ENCODE peak calls at places on chromosomes 16 and 17, in ten cellular contexts. One of them, this sample, is unnamed.

GRCh38 chr17:31400481-31400950 is 9.0 kb downstream of the RAB11FIP4 start:
- DNase-seq in heart left ventricle: no peak
- DNase-seq in OCI-LY7: no peak
- DNase-seq in fibroblast of lung: no peak
- DNase-seq in tibial artery: no peak
- DNase-seq in HAP-1: no peak
- DNase-seq in esophagus squamous epithelium: no peak
- DNase-seq in naive thymus-derived CD4-positive, alpha-beta T cell: no peak
- DNase-seq in left ventricle myocardium inferior: no peak
- DNase-seq in MM.1S: no peak
- DNase-seq in this sample: no peak

GRCh38 chr16:50697881-50698767 is 4.7 kb downstream of the NOD2 start:
- DNase-seq in heart left ventricle: no peak
- DNase-seq in OCI-LY7: no peak
- DNase-seq in fibroblast of lung: peak; percentile 44
- DNase-seq in tibial artery: no peak
- DNase-seq in HAP-1: no peak
- DNase-seq in esophagus squamous epithelium: no peak
- DNase-seq in naive thymus-derived CD4-positive, alpha-beta T cell: no peak
- DNase-seq in left ventricle myocardium inferior: no peak
- DNase-seq in MM.1S: peak; percentile 51
- DNase-seq in this sample: peak; percentile 50

GRCh38 chr16:27204232-27204915 is 1.0 kb downstream of the KDM8 start:
- DNase-seq in heart left ventricle: no peak
- DNase-seq in OCI-LY7: peak; percentile 49
- DNase-seq in fibroblast of lung: no peak
- DNase-seq in tibial artery: no peak
- DNase-seq in HAP-1: no peak
- DNase-seq in esophagus squamous epithelium: no peak
- DNase-seq in naive thymus-derived CD4-positive, alpha-beta T cell: no peak
- DNase-seq in left ventricle myocardium inferior: no peak
- DNase-seq in MM.1S: no peak
- DNase-seq in this sample: no peak

GRCh38 chr17:47733047-47733413 is at the start of gene TBX21:
- DNase-seq in heart left ventricle: peak; percentile 85
- DNase-seq in OCI-LY7: peak; percentile 41
- DNase-seq in fibroblast of lung: peak; percentile 10
- DNase-seq in tibial artery: peak; percentile 46
- DNase-seq in HAP-1: peak; percentile 89
- DNase-seq in esophagus squamous epithelium: peak; percentile 48
- DNase-seq in naive thymus-derived CD4-positive, alpha-beta T cell: peak; percentile 74
- DNase-seq in left ventricle myocardium inferior: peak; percentile 57
- DNase-seq in MM.1S: peak; percentile 81
- DNase-seq in this sample: peak; percentile 88

GRCh38 chr17:31693433-31694210 is 165.4 kb downstream of the COPRS start:
- DNase-seq in heart left ventricle: no peak
- DNase-seq in OCI-LY7: no peak
- DNase-seq in fibroblast of lung: no peak
- DNase-seq in tibial artery: no peak
- DNase-seq in HAP-1: no peak
- DNase-seq in esophagus squamous epithelium: no peak
- DNase-seq in naive thymus-derived CD4-positive, alpha-beta T cell: no peak
- DNase-seq in left ventricle myocardium inferior: no peak
- DNase-seq in MM.1S: no peak
- DNase-seq in this sample: no peak

GRCh38 chr17:77332981-77333685 is 192.4 kb downstream of the SEC14L1 start:
- DNase-seq in heart left ventricle: no peak
- DNase-seq in OCI-LY7: peak; percentile 63
- DNase-seq in fibroblast of lung: peak; percentile 95
- DNase-seq in tibial artery: no peak
- DNase-seq in HAP-1: no peak
- DNase-seq in esophagus squamous epithelium: no peak
- DNase-seq in naive thymus-derived CD4-positive, alpha-beta T cell: no peak
- DNase-seq in left ventricle myocardium inferior: no peak
- DNase-seq in MM.1S: no peak
- DNase-seq in this sample: no peak

GRCh38 chr17:31744541-31744951 is 114.5 kb downstream of the COPRS start:
- DNase-seq in heart left ventricle: no peak
- DNase-seq in OCI-LY7: no peak
- DNase-seq in fibroblast of lung: peak; percentile 27
- DNase-seq in tibial artery: no peak
- DNase-seq in HAP-1: peak; percentile 53
- DNase-seq in esophagus squamous epithelium: no peak
- DNase-seq in naive thymus-derived CD4-positive, alpha-beta T cell: no peak
- DNase-seq in left ventricle myocardium inferior: no peak
- DNase-seq in MM.1S: no peak
- DNase-seq in this sample: no peak

GRCh38 chr17:33949100-33949499 is 306.0 kb upstream of the CCL2 start:
- DNase-seq in heart left ventricle: no peak
- DNase-seq in OCI-LY7: no peak
- DNase-seq in fibroblast of lung: peak; percentile 6
- DNase-seq in tibial artery: no peak
- DNase-seq in HAP-1: peak; percentile 25
- DNase-seq in esophagus squamous epithelium: no peak
- DNase-seq in naive thymus-derived CD4-positive, alpha-beta T cell: no peak
- DNase-seq in left ventricle myocardium inferior: no peak
- DNase-seq in MM.1S: no peak
- DNase-seq in this sample: no peak

GRCh38 chr17:178292-179065 is 3.0 kb downstream of the DOC2B start:
- DNase-seq in heart left ventricle: peak; percentile 4
- DNase-seq in OCI-LY7: no peak
- DNase-seq in fibroblast of lung: no peak
- DNase-seq in tibial artery: no peak
- DNase-seq in HAP-1: peak; percentile 73
- DNase-seq in esophagus squamous epithelium: no peak
- DNase-seq in naive thymus-derived CD4-positive, alpha-beta T cell: no peak
- DNase-seq in left ventricle myocardium inferior: no peak
- DNase-seq in MM.1S: no peak
- DNase-seq in this sample: no peak

GRCh38 chr17:76537288-76537577 is 276 bp downstream of the CYGB start:
- DNase-seq in heart left ventricle: no peak
- DNase-seq in OCI-LY7: no peak
- DNase-seq in fibroblast of lung: peak; percentile 51
- DNase-seq in tibial artery: no peak
- DNase-seq in HAP-1: no peak
- DNase-seq in esophagus squamous epithelium: no peak
- DNase-seq in naive thymus-derived CD4-positive, alpha-beta T cell: no peak
- DNase-seq in left ventricle myocardium inferior: peak; percentile 55
- DNase-seq in MM.1S: no peak
- DNase-seq in this sample: no peak

GRCh38 chr17:17741346-17742023 is 60.2 kb downstream of the RAI1 start:
- DNase-seq in heart left ventricle: no peak
- DNase-seq in OCI-LY7: no peak
- DNase-seq in fibroblast of lung: peak; percentile 56
- DNase-seq in tibial artery: no peak
- DNase-seq in HAP-1: peak; percentile 40
- DNase-seq in esophagus squamous epithelium: no peak
- DNase-seq in naive thymus-derived CD4-positive, alpha-beta T cell: no peak
- DNase-seq in left ventricle myocardium inferior: no peak
- DNase-seq in MM.1S: no peak
- DNase-seq in this sample: no peak

GRCh38 chr16:3497771-3498170 is 2.5 kb upstream of the C16orf90 start:
- DNase-seq in heart left ventricle: no peak
- DNase-seq in OCI-LY7: no peak
- DNase-seq in fibroblast of lung: no peak
- DNase-seq in tibial artery: no peak
- DNase-seq in HAP-1: no peak
- DNase-seq in esophagus squamous epithelium: no peak
- DNase-seq in naive thymus-derived CD4-positive, alpha-beta T cell: no peak
- DNase-seq in left ventricle myocardium inferior: no peak
- DNase-seq in MM.1S: no peak
- DNase-seq in this sample: no peak

GRCh38 chr16:68756250-68757051 is 19.4 kb downstream of the CDH1 start:
- DNase-seq in heart left ventricle: no peak
- DNase-seq in OCI-LY7: peak; percentile 18
- DNase-seq in fibroblast of lung: peak; percentile 12
- DNase-seq in tibial artery: no peak
- DNase-seq in HAP-1: no peak
- DNase-seq in esophagus squamous epithelium: no peak
- DNase-seq in naive thymus-derived CD4-positive, alpha-beta T cell: no peak
- DNase-seq in left ventricle myocardium inferior: no peak
- DNase-seq in MM.1S: peak; percentile 82
- DNase-seq in this sample: no peak

GRCh38 chr16:67926181-67926742 is 5.4 kb downstream of the CTRL start:
- DNase-seq in heart left ventricle: no peak
- DNase-seq in OCI-LY7: no peak
- DNase-seq in fibroblast of lung: no peak
- DNase-seq in tibial artery: peak; percentile 69
- DNase-seq in HAP-1: no peak
- DNase-seq in esophagus squamous epithelium: no peak
- DNase-seq in naive thymus-derived CD4-positive, alpha-beta T cell: no peak
- DNase-seq in left ventricle myocardium inferior: no peak
- DNase-seq in MM.1S: no peak
- DNase-seq in this sample: no peak

GRCh38 chr16:63612462-63613227 is 1509.2 kb downstream of the CDH11 start:
- DNase-seq in heart left ventricle: no peak
- DNase-seq in OCI-LY7: no peak
- DNase-seq in fibroblast of lung: no peak
- DNase-seq in tibial artery: no peak
- DNase-seq in HAP-1: no peak
- DNase-seq in esophagus squamous epithelium: no peak
- DNase-seq in naive thymus-derived CD4-positive, alpha-beta T cell: no peak
- DNase-seq in left ventricle myocardium inferior: no peak
- DNase-seq in MM.1S: no peak
- DNase-seq in this sample: no peak

GRCh38 chr17:39923836-39924690 is 3.3 kb downstream of the ORMDL3 start:
- DNase-seq in heart left ventricle: peak; percentile 55
- DNase-seq in OCI-LY7: no peak
- DNase-seq in fibroblast of lung: no peak
- DNase-seq in tibial artery: no peak
- DNase-seq in HAP-1: no peak
- DNase-seq in esophagus squamous epithelium: no peak
- DNase-seq in naive thymus-derived CD4-positive, alpha-beta T cell: no peak
- DNase-seq in left ventricle myocardium inferior: no peak
- DNase-seq in MM.1S: no peak
- DNase-seq in this sample: no peak

GRCh38 chr16:28875134-28876015 is 2.9 kb upstream of the ATP2A1 start:
- DNase-seq in heart left ventricle: no peak
- DNase-seq in OCI-LY7: no peak
- DNase-seq in fibroblast of lung: no peak
- DNase-seq in tibial artery: no peak
- DNase-seq in HAP-1: no peak
- DNase-seq in esophagus squamous epithelium: no peak
- DNase-seq in naive thymus-derived CD4-positive, alpha-beta T cell: no peak
- DNase-seq in left ventricle myocardium inferior: no peak
- DNase-seq in MM.1S: no peak
- DNase-seq in this sample: no peak

GRCh38 chr17:2053380-2054261 is 1.3 kb upstream of the HIC1 start:
- DNase-seq in heart left ventricle: peak; percentile 88
- DNase-seq in OCI-LY7: peak; percentile 77
- DNase-seq in fibroblast of lung: peak; percentile 77
- DNase-seq in tibial artery: peak; percentile 73
- DNase-seq in HAP-1: peak; percentile 81
- DNase-seq in esophagus squamous epithelium: no peak
- DNase-seq in naive thymus-derived CD4-positive, alpha-beta T cell: peak; percentile 77
- DNase-seq in left ventricle myocardium inferior: peak; percentile 78
- DNase-seq in MM.1S: peak; percentile 71
- DNase-seq in this sample: peak; percentile 92
- H3K4me1 ChIP-seq in heart left ventricle: peaks cover 18% of the 10 kb centered on the region
- H3K4me1 ChIP-seq in OCI-LY7: peaks cover 32% of the 10 kb centered on the region
- H3K4me1 ChIP-seq in fibroblast of lung: peaks cover 5% of the 10 kb centered on the region
- H3K4me1 ChIP-seq in tibial artery: no peaks in the 10 kb centered on the region
- H3K4me1 ChIP-seq in HAP-1: peaks cover 7% of the 10 kb centered on the region
- H3K4me1 ChIP-seq in esophagus squamous epithelium: peaks cover 85% of the 10 kb centered on the region
- H3K4me1 ChIP-seq in naive thymus-derived CD4-positive, alpha-beta T cell: peaks cover 39% of the 10 kb centered on the region
- H3K4me1 ChIP-seq in left ventricle myocardium inferior: peaks cover 78% of the 10 kb centered on the region
- H3K4me1 ChIP-seq in MM.1S: peaks cover 8% of the 10 kb centered on the region
- H3K4me1 ChIP-seq in this sample: peaks cover 27% of the 10 kb centered on the region

DNA sequence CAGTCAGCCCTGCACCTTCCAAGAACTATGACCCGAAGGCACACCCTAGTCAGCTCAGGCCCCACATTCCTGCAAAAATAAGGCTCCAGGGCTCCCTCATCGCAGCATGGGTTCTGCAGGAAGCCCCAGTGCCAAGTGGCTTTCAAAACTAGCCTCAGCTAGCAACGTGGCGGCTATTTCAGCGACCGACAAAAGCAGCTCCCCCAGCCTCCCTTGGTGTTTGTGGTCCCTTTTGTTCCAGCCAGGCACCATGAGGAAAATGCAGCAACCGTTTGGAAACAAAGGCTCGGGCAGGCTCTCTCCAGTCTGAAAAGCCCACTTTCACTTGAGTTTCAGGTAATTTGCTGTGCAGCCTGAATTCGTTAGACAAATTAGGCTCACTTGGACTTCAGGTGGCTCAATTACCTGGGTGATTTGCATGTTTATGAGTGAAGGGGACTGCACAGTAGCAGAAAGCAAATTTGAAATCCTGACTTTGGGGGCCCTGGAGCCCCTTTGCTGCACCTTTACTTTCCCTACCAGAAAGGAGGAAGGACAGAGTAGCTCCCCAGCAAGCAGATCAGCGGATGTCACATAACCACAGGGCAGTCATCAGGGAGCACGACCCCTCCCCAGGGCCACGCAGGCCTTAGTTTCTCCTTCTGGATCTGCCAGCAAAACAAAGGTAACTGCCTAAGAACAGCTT is 142.9 kb upstream of the SDK2 start:
- DNase-seq in heart left ventricle: no peak
- DNase-seq in OCI-LY7: no peak
- DNase-seq in fibroblast of lung: no peak
- DNase-seq in tibial artery: no peak
- DNase-seq in HAP-1: no peak
- DNase-seq in esophagus squamous epithelium: no peak
- DNase-seq in naive thymus-derived CD4-positive, alpha-beta T cell: no peak
- DNase-seq in left ventricle myocardium inferior: no peak
- DNase-seq in MM.1S: no peak
- DNase-seq in this sample: no peak
- H3K4me1 ChIP-seq in heart left ventricle: peaks cover 3% of the 10 kb centered on the region
- H3K4me1 ChIP-seq in OCI-LY7: no peaks in the 10 kb centered on the region
- H3K4me1 ChIP-seq in fibroblast of lung: no peaks in the 10 kb centered on the region
- H3K4me1 ChIP-seq in tibial artery: no peaks in the 10 kb centered on the region
- H3K4me1 ChIP-seq in HAP-1: no peaks in the 10 kb centered on the region
- H3K4me1 ChIP-seq in esophagus squamous epithelium: peaks cover 6% of the 10 kb centered on the region
- H3K4me1 ChIP-seq in naive thymus-derived CD4-positive, alpha-beta T cell: peaks cover 7% of the 10 kb centered on the region
- H3K4me1 ChIP-seq in left ventricle myocardium inferior: peaks cover 28% of the 10 kb centered on the region
- H3K4me1 ChIP-seq in MM.1S: no peaks in the 10 kb centered on the region
- H3K4me1 ChIP-seq in this sample: no peaks in the 10 kb centered on the region

DNA sequence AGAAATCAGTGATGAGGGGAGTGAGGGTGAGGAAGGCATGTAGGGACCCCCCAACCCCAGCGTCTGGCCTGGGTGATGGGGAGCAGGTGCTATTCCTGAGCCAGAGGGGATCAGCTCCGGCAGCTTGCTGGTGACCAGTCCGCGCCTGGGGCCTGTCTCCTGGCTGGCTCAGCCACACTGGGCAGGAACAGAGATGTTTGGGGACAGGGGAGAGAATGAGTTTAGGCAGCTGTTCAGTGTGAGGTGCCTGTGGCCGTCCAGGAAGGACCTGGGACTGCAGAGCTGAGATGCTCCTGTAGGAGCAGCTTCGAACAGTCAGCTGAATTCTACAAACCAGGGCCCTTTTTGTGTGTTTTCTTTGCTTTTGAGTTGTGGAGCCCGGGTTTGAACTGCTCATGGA is 23.2 kb upstream of the SPNS2 start:
- DNase-seq in heart left ventricle: no peak
- DNase-seq in OCI-LY7: no peak
- DNase-seq in fibroblast of lung: no peak
- DNase-seq in tibial artery: no peak
- DNase-seq in HAP-1: no peak
- DNase-seq in esophagus squamous epithelium: no peak
- DNase-seq in naive thymus-derived CD4-positive, alpha-beta T cell: no peak
- DNase-seq in left ventricle myocardium inferior: no peak
- DNase-seq in MM.1S: no peak
- DNase-seq in this sample: no peak
- H3K4me1 ChIP-seq in heart left ventricle: peaks cover 3% of the 10 kb centered on the region
- H3K4me1 ChIP-seq in OCI-LY7: peaks cover 2% of the 10 kb centered on the region
- H3K4me1 ChIP-seq in fibroblast of lung: no peaks in the 10 kb centered on the region
- H3K4me1 ChIP-seq in tibial artery: no peaks in the 10 kb centered on the region
- H3K4me1 ChIP-seq in HAP-1: no peaks in the 10 kb centered on the region
- H3K4me1 ChIP-seq in esophagus squamous epithelium: peaks cover 30% of the 10 kb centered on the region
- H3K4me1 ChIP-seq in naive thymus-derived CD4-positive, alpha-beta T cell: peaks cover 5% of the 10 kb centered on the region
- H3K4me1 ChIP-seq in left ventricle myocardium inferior: peaks cover 41% of the 10 kb centered on the region
- H3K4me1 ChIP-seq in MM.1S: peaks cover 3% of the 10 kb centered on the region
- H3K4me1 ChIP-seq in this sample: peaks cover 5% of the 10 kb centered on the region

GRCh38 chr17:78357687-78358537 is 2.0 kb downstream of the SOCS3 start:
- DNase-seq in heart left ventricle: no peak
- DNase-seq in OCI-LY7: no peak
- DNase-seq in fibroblast of lung: no peak
- DNase-seq in tibial artery: no peak
- DNase-seq in HAP-1: no peak
- DNase-seq in esophagus squamous epithelium: no peak
- DNase-seq in naive thymus-derived CD4-positive, alpha-beta T cell: no peak
- DNase-seq in left ventricle myocardium inferior: no peak
- DNase-seq in MM.1S: no peak
- DNase-seq in this sample: no peak
- H3K4me1 ChIP-seq in heart left ventricle: peaks cover 31% of the 10 kb centered on the region
- H3K4me1 ChIP-seq in OCI-LY7: peaks cover 32% of the 10 kb centered on the region
- H3K4me1 ChIP-seq in fibroblast of lung: peaks cover 20% of the 10 kb centered on the region
- H3K4me1 ChIP-seq in tibial artery: no peaks in the 10 kb centered on the region
- H3K4me1 ChIP-seq in HAP-1: peaks cover 7% of the 10 kb centered on the region
- H3K4me1 ChIP-seq in esophagus squamous epithelium: peaks cover 82% of the 10 kb centered on the region
- H3K4me1 ChIP-seq in naive thymus-derived CD4-positive, alpha-beta T cell: peaks cover 50% of the 10 kb centered on the region
- H3K4me1 ChIP-seq in left ventricle myocardium inferior: peaks cover 79% of the 10 kb centered on the region
- H3K4me1 ChIP-seq in MM.1S: peaks cover 30% of the 10 kb centered on the region
- H3K4me1 ChIP-seq in this sample: peaks cover 61% of the 10 kb centered on the region